ENCODE peak calls at places on chromosome 17, in four cellular contexts. G, N, L and B are unnamed samples.

GRCh38 chr17:2347805-2348685 is 10.7 kb downstream of the SGSM2 start:
- DNase-seq in L (peak; percentile 98), G (peak; percentile 84), N (peak; percentile 78), B (peak; percentile 74)

GRCh38 chr17:1434150-1434549 is 21.9 kb downstream of the CRK start:
- DNase-seq in N (no peak), L (peak; percentile 70), G (no peak), B (no peak)

GRCh38 chr17:40557531-40558299 is 7.6 kb downstream of the CCR7 start:
- DNase-seq in G (no peak), N (no peak), L (no peak), B (no peak)

GRCh38 chr17:71978435-71978834 is 142.4 kb upstream of the SOX9 start:
- DNase-seq in G (no peak), L (no peak), N (no peak), B (no peak)

GRCh38 chr17:489758-490329 is 137.2 kb upstream of the RPH3AL start:
- DNase-seq in L (no peak), N (no peak), G (peak; percentile 42), B (no peak)

GRCh38 chr17:44610331-44610730 is 45.9 kb upstream of the MEIOC start:
- DNase-seq in L (no peak), G (no peak), N (no peak), B (no peak)

GRCh38 chr17:62974788-62975586 is 9.0 kb downstream of the TANC2 start:
- DNase-seq in L (no peak), N (no peak), G (peak; percentile 48), B (no peak)

GRCh38 chr17:40346061-40346767 is 18.3 kb downstream of the GJD3 start:
- DNase-seq in N (no peak), L (no peak), G (no peak), B (no peak)

GRCh38 chr17:31369266-31369665 is 22.2 kb upstream of the RAB11FIP4 start:
- DNase-seq in N (no peak), G (peak; percentile 74), L (no peak), B (no peak)

GRCh38 chr17:65115721-65116312 is 21.4 kb upstream of the RGS9 start:
- DNase-seq in L (no peak), N (no peak), G (no peak), B (no peak)

GRCh38 chr17:28745777-28746473 is 2.1 kb downstream of the TRAF4 start:
- DNase-seq in G (no peak), N (no peak), L (no peak), B (no peak)

GRCh38 chr17:48261297-48261880 is 153.8 kb downstream of the SNX11 start:
- DNase-seq in N (no peak), G (peak; percentile 16), L (no peak), B (no peak)

GRCh38 chr17:81846743-81847689 is 12.2 kb upstream of the PPP1R27 start:
- DNase-seq in L (peak; percentile 84), N (no peak), G (no peak), B (no peak)

GRCh38 chr17:68148936-68149335 is 98.9 kb upstream of the AMZ2 start:
- DNase-seq in G (no peak), N (no peak), L (no peak), B (no peak)

GRCh38 chr17:81018044-81018802 is 16.7 kb upstream of the BAIAP2 start:
- DNase-seq in N (no peak), G (peak; percentile 72), L (no peak), B (no peak)

GRCh38 chr17:27469256-27469655 is 13.0 kb downstream of the KSR1 start:
- DNase-seq in G (no peak), L (no peak), N (no peak), B (no peak)

GRCh38 chr17:53588317-53588716 is 234.4 kb upstream of the KIF2B start:
- DNase-seq in N (no peak), L (no peak), G (no peak), B (no peak)

GRCh38 chr17:49861150-49861884 is 13.4 kb upstream of the TAC4 start:
- DNase-seq in G (peak; percentile 38), L (no peak), N (no peak), B (no peak)

GRCh38 chr17:57487552-57487951 is 231.2 kb downstream of the MSI2 start:
- DNase-seq in G (no peak), N (no peak), L (no peak), B (no peak)

GRCh38 chr17:73400915-73401545 is 89.2 kb upstream of the CDC42EP4 start:
- DNase-seq in G (no peak), L (no peak), N (no peak), B (no peak)

GRCh38 chr17:55289978-55290377 is 25.2 kb downstream of the HLF start:
- DNase-seq in L (no peak), N (no peak), G (no peak), B (no peak)

GRCh38 chr17:52143536-52143935 is 15.0 kb downstream of the CA10 start:
- DNase-seq in N (no peak), G (no peak), L (no peak), B (no peak)

GRCh38 chr17:73689596-73690275 is 45.5 kb upstream of the SDK2 start:
- DNase-seq in N (no peak), L (no peak), G (no peak), B (no peak)

GRCh38 chr17:55462234-55462633 is 40.6 kb upstream of the MMD start:
- DNase-seq in L (no peak), G (no peak), N (no peak), B (no peak)

GRCh38 chr17:32956240-32956970 is 28.5 kb downstream of the TMEM98 start:
- DNase-seq in G (no peak), N (no peak), L (no peak), B (no peak)

GRCh38 chr17:17130077-17130844 is 75.9 kb downstream of the PLD6 start:
- DNase-seq in N (no peak), L (no peak), G (no peak), B (no peak)

GRCh38 chr17:82924812-82925211 is 85.0 kb upstream of the ZNF750 start:
- DNase-seq in N (no peak), L (no peak), G (peak; percentile 11), B (no peak)

GRCh38 chr17:42814633-42815399 is 9.3 kb downstream of the BECN1 start:
- DNase-seq in L (no peak), G (peak; percentile 44), N (peak; percentile 57), B (peak; percentile 26)

GRCh38 chr17:34370376-34370996 is 7.5 kb upstream of the CCL1 start:
- DNase-seq in N (no peak), L (no peak), G (no peak), B (no peak)

GRCh38 chr17:41919840-41920579 is 1.3 kb upstream of the ACLY start:
- DNase-seq in N (no peak), L (peak; percentile 52), G (peak; percentile 35), B (no peak)

GRCh38 chr17:57557793-57558681 is 187.1 kb downstream of the CCDC182 start:
- DNase-seq in N (peak; percentile 21), L (no peak), G (peak; percentile 91), B (no peak)

GRCh38 chr17:37087683-37088082 is 138.9 kb downstream of the AATF start:
- DNase-seq in G (no peak), N (no peak), L (no peak), B (no peak)

GRCh38 chr17:44541884-44542581 is 15.3 kb upstream of the FZD2 start:
- DNase-seq in N (no peak), G (no peak), L (no peak), B (no peak)

GRCh38 chr17:29145289-29146058 is 34.7 kb downstream of the MYO18A start:
- DNase-seq in N (no peak), G (peak; percentile 93), L (no peak), B (no peak)

GRCh38 chr17:58325976-58326468 is 2.6 kb downstream of the TSPOAP1 start:
- DNase-seq in L (no peak), N (no peak), G (no peak), B (no peak)

GRCh38 chr17:40104570-40105471 is 4.4 kb upstream of the NR1D1 start:
- DNase-seq in G (no peak), L (no peak), N (no peak), B (no peak)

GRCh38 chr17:48722201-48722907 is at the start of gene PRAC1:
- DNase-seq in L (peak; percentile 80), G (no peak), N (no peak), B (no peak)

GRCh38 chr17:44911133-44912001 is 3.9 kb downstream of the GFAP start:
- DNase-seq in L (no peak), G (peak; percentile 60), N (no peak), B (no peak)

DNA sequence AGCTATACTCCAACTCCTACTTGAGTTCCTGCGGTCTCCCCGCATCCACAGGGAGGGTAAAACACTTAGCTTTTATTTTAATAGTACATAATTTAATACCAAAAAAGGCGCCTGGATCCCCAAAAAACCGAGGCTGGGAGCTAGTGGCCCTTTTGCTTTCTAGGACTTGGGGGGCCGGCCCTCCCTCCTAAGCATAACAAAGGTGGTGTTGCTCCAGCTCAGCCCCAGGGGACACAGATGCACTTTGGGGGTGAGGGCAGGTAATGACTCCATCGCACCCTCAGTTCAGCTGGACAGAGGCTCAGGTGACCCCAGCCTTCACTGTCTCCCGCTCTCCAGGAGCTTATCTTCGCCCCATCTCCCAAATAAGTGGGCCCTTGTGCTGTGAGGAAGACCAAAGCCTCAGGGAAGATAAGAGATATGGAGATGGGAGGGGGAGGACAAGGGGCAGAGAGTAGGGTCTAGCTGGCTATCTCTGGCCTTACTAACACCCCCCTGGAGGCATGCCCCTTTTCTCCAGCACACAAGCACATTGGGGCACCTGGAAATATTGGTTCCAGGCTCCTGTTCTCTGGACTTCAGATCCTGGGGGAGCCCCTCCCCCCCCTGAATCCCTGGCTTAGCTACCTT is 2.8 kb upstream of the NHERF1 start:
- DNase-seq in L (no peak), G (no peak), N (no peak), B (no peak)
- TF ChIP-seq CTCF in L (no peak), G (no peak), N (no peak), B (no peak)

DNA sequence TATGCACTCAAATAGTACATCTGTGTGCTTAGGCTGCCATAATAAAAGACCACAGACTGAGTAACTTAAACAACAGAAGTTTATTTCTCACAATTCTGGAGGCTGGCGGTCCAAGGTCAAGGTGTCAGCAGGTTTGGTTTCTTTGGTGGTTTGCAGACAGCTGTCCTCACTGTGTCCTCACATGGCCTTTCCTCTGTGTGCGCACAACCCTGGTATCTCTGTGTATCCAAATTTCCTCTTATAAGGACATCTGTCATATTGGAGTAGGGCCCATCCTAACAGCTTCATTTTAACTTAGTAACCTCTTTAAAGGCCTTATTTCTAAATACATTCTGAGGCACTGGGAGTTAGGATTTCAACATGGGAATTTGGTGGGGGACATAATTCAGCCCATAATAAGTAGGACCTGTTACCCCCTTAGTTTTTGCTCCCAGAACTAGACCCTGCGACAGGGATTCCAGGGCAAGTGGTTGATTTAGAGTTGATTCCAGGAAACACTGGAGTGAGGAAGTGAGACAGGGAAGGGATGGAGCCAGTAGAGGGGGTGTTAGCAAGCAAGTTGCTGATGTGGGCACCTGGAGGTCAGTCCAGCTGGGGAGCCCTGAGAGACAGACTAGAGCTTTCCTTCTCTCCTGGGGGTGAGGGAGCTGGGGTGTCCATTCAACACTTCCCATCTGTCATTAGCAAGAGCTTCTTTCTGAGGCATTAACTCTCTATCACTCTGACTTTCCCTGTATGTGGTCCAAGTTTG is 10.9 kb upstream of the ALKBH5 start:
- DNase-seq in G (no peak), N (no peak), L (no peak), B (no peak)
- TF ChIP-seq CTCF in G (peak; percentile 16), N (no peak), L (no peak), B (no peak)

GRCh38 chr17:70622382-70623260 is 453.3 kb downstream of the KCNJ2 start:
- DNase-seq in N (no peak), L (no peak), G (peak; percentile 71), B (no peak)
- TF ChIP-seq CTCF in N (peak; percentile 9), L (peak; percentile 89), G (peak; percentile 94), B (peak; percentile 48)

DNA sequence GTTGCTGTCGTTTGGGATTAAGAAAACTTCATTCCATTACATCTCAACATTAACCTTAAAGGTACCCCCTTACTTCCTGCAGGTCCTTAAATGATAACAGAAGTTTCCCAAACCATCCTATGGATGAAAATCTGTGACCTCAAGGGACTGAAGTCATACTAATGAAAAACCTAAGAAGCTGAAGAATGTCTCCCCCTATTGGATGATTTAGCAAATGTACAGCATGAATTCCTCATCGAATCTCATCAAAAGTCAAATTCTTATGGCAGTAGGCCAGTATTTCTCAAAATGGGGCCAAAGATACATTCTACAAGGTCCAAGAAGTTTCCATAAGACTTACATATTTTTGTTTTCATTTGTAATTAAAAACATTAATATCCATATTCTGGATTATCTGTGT is 13.5 kb downstream of the SCO1 start:
- DNase-seq in G (peak; percentile 64), N (no peak), L (no peak), B (no peak)
- TF ChIP-seq CTCF in G (peak; percentile 57), N (peak; percentile 27), L (peak; percentile 23), B (peak; percentile 47)